ENCODE peak calls at places on chromosomes 3 and 15, in ten cellular contexts. K, S, B, G, N, T, A, I, W and P are unnamed samples.

GRCh38 chr3:10707984-10708868 is 107.8 kb upstream of the SLC6A11 start:
- ATAC-seq in I (no peak), G (no peak), K (peak), A (no peak), S (no peak), T (no peak), W (no peak), B (no peak), N (no peak), P (no peak)

GRCh38 chr15:31799711-31800321 is 230.5 kb upstream of the CHRNA7 start:
- ATAC-seq in A (peak), S (no peak), W (peak), T (no peak), I (no peak), N (no peak), G (no peak), K (no peak), B (peak), P (no peak)

GRCh38 chr15:82624008-82624407 is 23.2 kb downstream of the CPEB1 start:
- ATAC-seq in K (no peak), W (no peak), A (no peak), B (no peak), N (no peak), I (no peak), S (no peak), T (no peak), G (no peak), P (no peak)

GRCh38 chr3:114587973-114588372 is 294.1 kb downstream of the TIGIT start:
- ATAC-seq in N (no peak), K (no peak), T (no peak), G (no peak), S (no peak), A (no peak), B (no peak), W (no peak), I (no peak), P (no peak)

GRCh38 chr3:102069211-102069662 is 219.9 kb downstream of the NFKBIZ start:
- ATAC-seq in S (peak), I (peak), A (no peak), K (no peak), T (no peak), G (no peak), B (no peak), N (peak), W (peak), P (peak)

GRCh38 chr3:45034612-45035252 is 8.6 kb downstream of the CLEC3B start:
- ATAC-seq in K (peak), B (peak), A (peak), S (peak), G (peak), W (peak), N (peak), T (peak), I (no peak), P (no peak)

GRCh38 chr3:47964740-47965139 is 51.5 kb downstream of the MAP4 start:
- ATAC-seq in W (no peak), K (no peak), N (no peak), A (no peak), I (no peak), G (no peak), T (peak), S (no peak), B (no peak), P (no peak)

GRCh38 chr3:189365609-189366564 is 194.1 kb downstream of the TPRG1 start:
- ATAC-seq in A (no peak), I (no peak), W (no peak), B (no peak), G (no peak), S (no peak), N (no peak), T (no peak), K (no peak), P (no peak)

GRCh38 chr15:60840306-60840702 is 361.4 kb upstream of the ICE2 start:
- ATAC-seq in G (no peak), B (peak), W (no peak), A (no peak), S (no peak), N (peak), I (no peak), T (no peak), K (no peak), P (peak)

GRCh38 chr3:152328841-152329240 is 60.1 kb downstream of the MBNL1 start:
- ATAC-seq in W (peak), I (no peak), G (no peak), K (peak), S (no peak), B (peak), T (peak), N (peak), A (no peak), P (peak)

GRCh38 chr3:71301001-71301400 is 282.5 kb downstream of the FOXP1 start:
- ATAC-seq in A (peak), S (peak), T (no peak), B (no peak), W (no peak), G (no peak), K (no peak), N (no peak), I (peak), P (no peak)

GRCh38 chr3:74435631-74436030 is 178.8 kb downstream of the CNTN3 start:
- ATAC-seq in T (peak), N (no peak), B (no peak), G (no peak), I (no peak), W (no peak), K (no peak), S (no peak), A (no peak), P (no peak)

GRCh38 chr3:179719048-179719734 is 66.4 kb downstream of the USP13 start:
- ATAC-seq in G (no peak), S (no peak), I (no peak), W (no peak), K (no peak), T (no peak), N (no peak), B (no peak), A (no peak), P (no peak)

GRCh38 chr15:90664650-90665287 is 52.4 kb upstream of the BLM start:
- ATAC-seq in W (peak), G (peak), T (peak), A (peak), N (peak), I (no peak), S (peak), B (peak), K (peak), P (peak)

GRCh38 chr15:67843092-67843501 is 3.3 kb upstream of the RNU6-1 start:
- ATAC-seq in W (no peak), N (no peak), B (no peak), G (no peak), I (no peak), T (no peak), K (no peak), S (no peak), A (no peak), P (no peak)

GRCh38 chr3:45861043-45861846 is 19.3 kb upstream of the LZTFL1 start:
- ATAC-seq in N (no peak), G (no peak), K (no peak), A (peak), W (no peak), S (peak), I (peak), B (no peak), T (peak), P (no peak)